ENCODE peak calls at places on chromosomes 13 and 19, in nine cellular contexts. I, N, K, R, W, C, V, L and J are unnamed samples.

GRCh38 chr19:3653865-3654513 is 27.4 kb upstream of the CACTIN start:
- DNase-seq in I (no peak), N (no peak), K (no peak), R (no peak), W (no peak), C (no peak), V (no peak), L (no peak), J (no peak)

GRCh38 chr13:113123226-113124150 is 889 bp downstream of the F10 start:
- DNase-seq in I (no peak), N (no peak), K (no peak), R (no peak), W (no peak), C (no peak), V (no peak), L (no peak), J (no peak)

GRCh38 chr19:16588824-16589577 is 16.8 kb upstream of the SLC35E1 start:
- DNase-seq in I (no peak), N (no peak), K (no peak), R (no peak), W (no peak), C (no peak), V (no peak), L (no peak), J (no peak)

GRCh38 chr13:94999871-95000270 is 287.5 kb upstream of the SOX21 start:
- DNase-seq in I (no peak), N (no peak), K (no peak), R (no peak), W (no peak), C (no peak), V (peak), L (no peak), J (no peak)

GRCh38 chr19:3084943-3085342 is 9.2 kb upstream of the GNA11 start:
- DNase-seq in I (no peak), N (no peak), K (no peak), R (no peak), W (no peak), C (no peak), V (no peak), L (no peak), J (no peak)

GRCh38 chr13:98370806-98371553 is 193.9 kb upstream of the RNF113B start:
- DNase-seq in I (peak), N (no peak), K (peak), R (no peak), W (no peak), C (no peak), V (peak), L (no peak), J (peak)

GRCh38 chr13:32861304-32861703 is 154.9 kb upstream of the KL start:
- DNase-seq in I (no peak), N (no peak), K (no peak), R (no peak), W (no peak), C (no peak), V (no peak), L (no peak), J (no peak)

GRCh38 chr13:35630551-35631275 is 154.2 kb upstream of the MAB21L1 start:
- DNase-seq in I (peak), N (peak), K (no peak), R (peak), W (no peak), C (no peak), V (peak), L (no peak), J (peak)

GRCh38 chr13:20182231-20182846 is 10.4 kb downstream of the GJB2 start:
- DNase-seq in I (peak), N (peak), K (no peak), R (peak), W (peak), C (peak), V (peak), L (no peak), J (peak)

GRCh38 chr13:95341441-95341840 is 40.2 kb upstream of the ABCC4 start:
- DNase-seq in I (no peak), N (no peak), K (no peak), R (no peak), W (no peak), C (no peak), V (no peak), L (no peak), J (no peak)

GRCh38 chr19:16851031-16851712 is 22.0 kb downstream of the SIN3B start:
- DNase-seq in I (peak), N (peak), K (no peak), R (no peak), W (no peak), C (no peak), V (no peak), L (no peak), J (peak)

GRCh38 chr19:12983561-12984142 is 11.6 kb upstream of the NFIX start:
- DNase-seq in I (peak), N (peak), K (peak), R (peak), W (peak), C (peak), V (peak), L (peak), J (peak)

GRCh38 chr19:56403261-56403660 is 871 bp upstream of the ZNF583 start:
- DNase-seq in I (peak), N (no peak), K (no peak), R (no peak), W (no peak), C (no peak), V (peak), L (no peak), J (no peak)

GRCh38 chr19:4717966-4718701 is 5.5 kb downstream of the DPP9 start:
- DNase-seq in I (no peak), N (no peak), K (no peak), R (no peak), W (no peak), C (no peak), V (no peak), L (no peak), J (no peak)